ENCODE peak calls at places on chromosomes 6 and 20, in four cellular contexts. W, N, Y and O are unnamed samples.

GRCh38 chr20:10551732-10552724 is 116.9 kb downstream of the SLX4IP start:
- DNase-seq in W (no peak), Y (no peak), N (no peak), O (no peak)

GRCh38 chr20:50304501-50304856 is 113.8 kb downstream of the CEBPB start:
- DNase-seq in N (no peak), Y (peak), W (peak), O (no peak)

GRCh38 chr6:35590622-35591066 is 77.9 kb upstream of the TULP1 start:
- DNase-seq in Y (peak), N (no peak), W (no peak), O (no peak)

GRCh38 chr6:38307730-38308129 is 332.0 kb downstream of the BTBD9 start:
- DNase-seq in Y (no peak), W (no peak), N (no peak), O (no peak)

GRCh38 chr6:53322188-53323029 is 26.3 kb downstream of the ELOVL5 start:
- DNase-seq in Y (no peak), N (no peak), W (no peak), O (no peak)

GRCh38 chr6:133350928-133351327 is 109.8 kb downstream of the EYA4 start:
- DNase-seq in Y (no peak), W (no peak), N (no peak), O (no peak)

GRCh38 chr6:132962936-132963579 is 148.7 kb downstream of the RPS12 start:
- DNase-seq in W (peak), N (no peak), Y (peak), O (peak)

GRCh38 chr6:74065713-74066112 is 369.7 kb downstream of the CD109 start:
- DNase-seq in N (no peak), Y (no peak), W (peak), O (no peak)

GRCh38 chr20:57396212-57396611 is 5.0 kb downstream of the RBM38 start:
- DNase-seq in Y (no peak), W (no peak), N (no peak), O (no peak)

GRCh38 chr6:152552616-152553209 is 84.4 kb downstream of the SYNE1 start:
- DNase-seq in N (no peak), W (peak), Y (peak), O (peak)

GRCh38 chr20:36094497-36094896 is 60.0 kb upstream of the EPB41L1 start:
- DNase-seq in N (no peak), W (peak), Y (no peak), O (no peak)

GRCh38 chr20:62737271-62737761 is 28.7 kb downstream of the NTSR1 start:
- DNase-seq in Y (peak), N (no peak), W (no peak), O (no peak)

GRCh38 chr6:128657181-128657580 is 136.8 kb upstream of the PTPRK start:
- DNase-seq in N (no peak), W (no peak), Y (no peak), O (no peak)

GRCh38 chr20:46122071-46122470 is 4.0 kb downstream of the CD40 start:
- DNase-seq in Y (peak), N (no peak), W (no peak), O (no peak)

GRCh38 chr20:3727333-3728035 is 5.0 kb upstream of the HSPA12B start:
- DNase-seq in Y (no peak), N (no peak), W (no peak), O (no peak)

GRCh38 chr20:62892348-62893304 is 31.0 kb upstream of the TCFL5 start:
- DNase-seq in N (no peak), W (no peak), Y (no peak), O (no peak)

GRCh38 chr6:44504321-44504761 is 116.8 kb downstream of the CDC5L start:
- DNase-seq in W (no peak), Y (no peak), N (peak), O (peak)

GRCh38 chr6:43773050-43773956 is 3.3 kb downstream of the VEGFA start:
- DNase-seq in Y (no peak), N (no peak), W (peak), O (no peak)

GRCh38 chr6:87840324-87840723 is 138.3 kb upstream of the AKIRIN2 start:
- DNase-seq in W (no peak), Y (no peak), N (no peak), O (no peak)

GRCh38 chr6:90008908-90009501 is 114.7 kb downstream of the GJA10 start:
- DNase-seq in W (no peak), N (no peak), Y (no peak), O (no peak)

GRCh38 chr6:159908940-159909339 is 18.2 kb downstream of the MAS1 start:
- DNase-seq in N (no peak), W (no peak), Y (no peak), O (no peak)

GRCh38 chr6:138594749-138595148 is 95.5 kb upstream of the NHSL1 start:
- DNase-seq in Y (no peak), W (no peak), N (no peak), O (no peak)

GRCh38 chr20:31551581-31552081 is 37.4 kb downstream of the HM13 start:
- DNase-seq in N (no peak), W (no peak), Y (no peak), O (no peak)

GRCh38 chr20:6411651-6412050 is 288.8 kb upstream of the FERMT1 start:
- DNase-seq in N (no peak), Y (no peak), W (no peak), O (no peak)

GRCh38 chr20:57632286-57632685 is 12.1 kb upstream of the ZBP1 start:
- DNase-seq in N (no peak), Y (no peak), W (no peak), O (no peak)

DNA sequence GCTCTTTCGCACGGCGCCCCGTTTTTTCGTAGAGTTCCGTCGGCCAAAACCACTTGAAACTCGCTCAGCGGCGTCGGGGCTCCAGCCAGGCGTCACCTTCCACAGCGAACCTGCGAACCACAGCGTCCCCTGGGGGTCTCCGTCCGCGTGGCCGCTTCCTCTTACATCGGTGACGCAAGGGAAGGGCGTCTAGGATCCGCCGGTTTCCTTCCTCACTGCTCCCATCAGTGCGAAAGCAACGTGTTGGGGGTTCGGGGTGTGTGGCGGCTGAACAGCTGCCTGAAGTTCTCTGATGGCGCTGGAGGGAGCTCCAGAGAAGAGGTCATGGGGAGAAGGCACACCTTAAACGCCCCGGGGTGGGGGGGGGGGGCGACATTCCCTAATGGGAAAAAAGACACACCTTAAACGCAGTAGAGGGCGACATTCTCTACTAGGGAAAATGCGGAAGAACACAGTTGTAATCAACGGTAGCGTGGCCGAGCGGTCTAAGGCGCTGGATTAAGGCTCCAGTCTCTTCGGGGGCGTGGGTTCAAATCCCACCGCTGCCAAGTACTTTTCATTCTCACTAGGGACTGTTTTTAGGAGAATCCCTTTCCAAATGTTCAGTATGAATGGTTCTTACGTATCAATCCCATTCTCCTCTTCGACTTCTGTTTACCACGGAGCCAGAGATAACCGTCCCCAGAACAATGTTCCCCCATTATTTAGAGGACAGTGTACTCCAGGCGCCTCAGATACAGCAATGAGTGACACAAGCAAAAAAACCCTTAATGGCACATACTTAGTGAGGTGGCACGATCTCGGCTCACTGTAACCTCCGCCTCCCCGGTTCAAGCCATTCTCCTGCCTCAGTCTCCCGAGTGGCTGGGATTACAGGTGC is 16.3 kb downstream of the ZNF311 start:
- DNase-seq in Y (no peak), W (peak), N (peak), O (peak)
- TF ChIP-seq CTCF in Y (no peak), W (peak), N (peak), O (peak)

DNA sequence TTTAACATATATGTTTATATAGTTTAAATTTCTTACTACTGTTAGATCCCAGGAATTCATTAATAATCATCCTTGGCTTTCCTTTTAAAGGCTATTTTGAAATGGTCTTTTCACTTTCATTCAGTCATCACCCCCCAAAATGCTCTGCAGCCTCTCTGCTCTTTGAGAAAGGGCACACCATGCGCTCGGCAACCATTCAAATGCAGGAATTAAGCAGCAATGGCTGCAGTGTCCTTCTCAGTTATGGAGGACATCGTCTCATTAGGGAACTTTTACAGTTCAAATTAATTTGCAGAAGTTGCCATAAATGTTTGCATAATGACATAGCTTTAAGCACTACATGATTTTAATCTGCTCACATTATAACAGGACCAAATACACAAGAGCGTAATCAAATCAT is 6.3 kb downstream of the TUBB1 start:
- DNase-seq in Y (no peak), N (no peak), W (no peak), O (no peak)
- TF ChIP-seq CTCF in Y (no peak), N (no peak), W (no peak), O (no peak)

GRCh38 chr20:5095454-5095853 is 24.3 kb downstream of the PCNA start:
- DNase-seq in N (no peak), Y (no peak), W (no peak), O (no peak)

GRCh38 chr20:5095931-5096330 is 23.8 kb downstream of the PCNA start:
- DNase-seq in Y (no peak), N (no peak), W (no peak), O (no peak)

GRCh38 chr20:5104479-5104878 is 15.3 kb downstream of the PCNA start:
- DNase-seq in Y (no peak), N (no peak), W (no peak), O (no peak)

GRCh38 chr20:5096463-5096862 is 23.3 kb downstream of the PCNA start:
- DNase-seq in N (no peak), W (no peak), Y (no peak), O (no peak)

DNA sequence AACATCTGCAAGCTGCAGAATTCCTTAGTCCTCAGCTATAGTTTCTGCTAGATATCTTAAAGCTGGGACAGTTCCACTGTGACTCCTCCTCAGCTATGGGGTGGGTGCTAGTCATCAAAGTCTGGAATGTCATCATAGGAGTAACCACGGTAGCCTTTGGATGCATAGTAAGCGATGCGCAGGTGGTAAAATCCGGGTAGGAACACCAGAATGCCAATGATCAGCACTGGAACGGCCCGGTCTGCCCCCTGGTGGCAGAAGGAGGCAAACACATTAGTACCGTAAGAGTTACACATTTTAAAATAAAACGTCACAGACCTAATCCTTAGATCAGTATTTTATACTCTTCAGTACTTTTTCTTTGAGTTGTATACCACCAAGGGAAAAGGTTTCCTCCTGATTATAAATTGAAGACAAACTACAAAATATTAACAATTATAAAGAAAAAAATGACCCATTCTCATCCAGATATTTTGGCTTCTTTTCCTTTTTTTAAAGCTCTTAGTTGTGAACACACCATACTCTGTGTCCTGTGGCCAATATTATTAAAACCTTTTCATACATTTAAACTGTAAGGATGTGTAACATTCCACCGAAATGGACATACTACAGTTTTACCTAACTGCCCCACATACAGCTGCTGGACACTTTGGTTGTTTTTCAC is 18.9 kb downstream of the PCNA start:
- DNase-seq in N (peak), W (peak), Y (peak), O (peak)
- TF ChIP-seq CTCF in N (peak), W (peak), Y (peak), O (peak)

GRCh38 chr6:111481836-111482235 is 1.2 kb downstream of the REV3L start:
- DNase-seq in N (no peak), Y (no peak), W (no peak), O (no peak)

GRCh38 chr6:111478064-111478476 is 4.9 kb downstream of the REV3L start:
- DNase-seq in Y (no peak), W (no peak), N (no peak), O (no peak)

GRCh38 chr6:111480988-111481830 is 1.8 kb downstream of the REV3L start:
- DNase-seq in Y (no peak), N (no peak), W (no peak), O (no peak)

GRCh38 chr6:111477481-111477938 is 5.5 kb downstream of the REV3L start:
- DNase-seq in Y (no peak), N (no peak), W (no peak), O (no peak)

DNA sequence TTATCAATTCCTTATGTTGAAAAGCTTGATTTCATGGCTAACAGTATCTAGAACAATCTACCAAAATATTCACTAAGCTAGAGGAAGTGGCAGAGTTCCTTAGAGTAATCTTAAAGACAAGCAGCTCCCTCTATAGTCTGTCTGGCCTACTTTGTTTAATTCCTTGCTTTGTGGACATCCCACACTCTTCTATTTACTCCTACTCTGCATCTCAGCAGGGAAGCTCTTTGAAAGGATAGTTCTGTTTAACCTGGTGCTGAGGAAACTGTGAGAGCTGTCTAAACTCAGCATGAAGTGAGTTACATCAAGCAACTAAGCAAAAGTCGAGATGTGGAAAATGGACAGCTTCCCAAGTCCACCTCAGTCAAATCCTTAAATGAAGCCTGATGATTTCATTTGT is 4.3 kb downstream of the REV3L start:
- DNase-seq in N (no peak), Y (no peak), W (no peak), O (no peak)
- TF ChIP-seq CTCF in N (peak), Y (peak), W (peak), O (no peak)

DNA sequence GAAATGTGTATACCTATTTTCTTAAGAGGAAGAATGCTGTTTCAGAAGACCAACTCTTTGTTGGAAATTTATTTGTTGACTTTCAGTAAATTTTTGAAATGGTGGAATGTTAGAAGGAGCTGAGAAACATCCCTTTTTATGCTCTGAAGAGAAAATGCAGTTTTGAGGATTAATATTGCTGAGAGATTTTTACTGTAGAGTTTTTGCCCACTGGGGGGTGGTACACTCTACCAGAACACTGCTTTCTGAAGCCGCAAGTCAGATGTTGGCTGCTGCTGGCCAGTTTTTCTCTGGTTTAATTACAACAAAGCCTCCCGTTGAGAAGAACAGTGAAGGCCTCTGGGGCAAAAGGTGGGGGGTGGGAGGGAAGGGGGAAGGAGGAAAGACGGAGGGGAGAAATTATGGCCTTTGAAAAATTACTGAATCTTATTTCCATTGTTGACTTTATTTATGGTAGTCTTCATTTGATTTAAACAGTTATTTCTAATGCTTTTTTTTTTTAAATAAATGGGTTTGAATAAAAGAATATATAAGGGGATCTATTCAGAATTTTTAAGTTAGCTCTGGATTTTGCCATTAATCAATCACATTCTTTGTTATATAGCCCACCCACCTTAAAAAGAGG is 3.0 kb downstream of the FLRT3 start:
- DNase-seq in N (no peak), W (no peak), Y (no peak), O (no peak)
- TF ChIP-seq CTCF in N (peak), W (peak), Y (peak), O (peak)

GRCh38 chr20:44952731-44953130 is 7.5 kb downstream of the TOMM34 start:
- DNase-seq in Y (no peak), W (no peak), N (no peak), O (no peak)
- TF ChIP-seq CTCF in Y (no peak), W (no peak), N (no peak), O (no peak)

DNA sequence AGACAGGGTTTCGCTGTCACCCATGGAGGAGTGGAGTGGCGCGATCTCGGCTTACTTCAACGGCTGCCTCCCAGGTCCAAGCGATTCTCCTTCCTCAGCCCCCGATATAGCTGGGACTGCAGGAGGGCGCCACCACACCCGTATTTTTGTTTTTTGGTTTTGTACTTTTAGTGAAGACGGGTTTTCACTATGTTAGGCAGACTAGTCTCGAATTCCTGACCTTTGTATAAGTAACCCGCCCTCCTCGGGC is 115.4 kb upstream of the BTN3A2 start:
- DNase-seq in N (no peak), Y (no peak), W (peak), O (no peak)
- TF ChIP-seq CTCF in N (no peak), Y (no peak), W (no peak), O (no peak)